ENCODE peak calls at places on chromosomes 12 and 14, in seven cellular contexts. One of them, this sample, is unnamed. For H3K4me1, the result is how much of the 10 kb centered on the place peaks cover.

GRCh38 chr12:92612611-92613010 is 90.2 kb upstream of the PLEKHG7 start:
- DNase-seq in effector memory CD4-positive, alpha-beta T cell: no peak
- DNase-seq in tibial nerve: no peak
- DNase-seq in breast epithelium: no peak
- DNase-seq in lung: no peak
- DNase-seq in gastrocnemius medialis: no peak
- DNase-seq in transverse colon: no peak
- DNase-seq in this sample: no peak

GRCh38 chr12:121753844-121754264 is 39.6 kb downstream of the RHOF start:
- DNase-seq in lung: peak
- DNase-seq in tibial nerve: peak
- DNase-seq in effector memory CD4-positive, alpha-beta T cell: no peak
- DNase-seq in transverse colon: no peak
- DNase-seq in gastrocnemius medialis: peak
- DNase-seq in breast epithelium: peak
- DNase-seq in this sample: no peak

GRCh38 chr14:65478596-65478995 is 66.1 kb downstream of the FUT8 start:
- DNase-seq in tibial nerve: no peak
- DNase-seq in breast epithelium: no peak
- DNase-seq in lung: no peak
- DNase-seq in transverse colon: no peak
- DNase-seq in effector memory CD4-positive, alpha-beta T cell: no peak
- DNase-seq in gastrocnemius medialis: no peak
- DNase-seq in this sample: peak

GRCh38 chr12:32270818-32271710 is 128.3 kb upstream of the FGD4 start:
- DNase-seq in breast epithelium: no peak
- DNase-seq in lung: no peak
- DNase-seq in effector memory CD4-positive, alpha-beta T cell: no peak
- DNase-seq in transverse colon: no peak
- DNase-seq in gastrocnemius medialis: no peak
- DNase-seq in tibial nerve: no peak
- DNase-seq in this sample: no peak

GRCh38 chr12:42946776-42947435 is 357.4 kb upstream of the PRICKLE1 start:
- DNase-seq in transverse colon: no peak
- DNase-seq in gastrocnemius medialis: no peak
- DNase-seq in breast epithelium: no peak
- DNase-seq in effector memory CD4-positive, alpha-beta T cell: no peak
- DNase-seq in lung: no peak
- DNase-seq in tibial nerve: no peak
- DNase-seq in this sample: no peak

GRCh38 chr14:68968721-68969120 is 10.4 kb downstream of the ACTN1 start:
- DNase-seq in tibial nerve: no peak
- DNase-seq in transverse colon: no peak
- DNase-seq in effector memory CD4-positive, alpha-beta T cell: no peak
- DNase-seq in breast epithelium: no peak
- DNase-seq in gastrocnemius medialis: no peak
- DNase-seq in lung: no peak
- DNase-seq in this sample: no peak

GRCh38 chr14:54693761-54694160 is 126.8 kb downstream of the SAMD4A start:
- DNase-seq in transverse colon: no peak
- DNase-seq in tibial nerve: no peak
- DNase-seq in effector memory CD4-positive, alpha-beta T cell: no peak
- DNase-seq in breast epithelium: no peak
- DNase-seq in gastrocnemius medialis: no peak
- DNase-seq in lung: no peak
- DNase-seq in this sample: no peak

GRCh38 chr12:106246891-106247730 is 709 bp downstream of the CKAP4 start:
- DNase-seq in breast epithelium: peak
- DNase-seq in tibial nerve: peak
- DNase-seq in gastrocnemius medialis: no peak
- DNase-seq in lung: peak
- DNase-seq in effector memory CD4-positive, alpha-beta T cell: peak
- DNase-seq in transverse colon: peak
- DNase-seq in this sample: peak

GRCh38 chr14:90491868-90492560 is 95.2 kb downstream of the CALM1 start:
- DNase-seq in gastrocnemius medialis: no peak
- DNase-seq in effector memory CD4-positive, alpha-beta T cell: no peak
- DNase-seq in breast epithelium: no peak
- DNase-seq in tibial nerve: no peak
- DNase-seq in transverse colon: no peak
- DNase-seq in lung: no peak
- DNase-seq in this sample: no peak

GRCh38 chr12:94263905-94264655 is 115.7 kb downstream of the PLXNC1 start:
- DNase-seq in transverse colon: no peak
- DNase-seq in tibial nerve: no peak
- DNase-seq in gastrocnemius medialis: no peak
- DNase-seq in lung: peak
- DNase-seq in effector memory CD4-positive, alpha-beta T cell: no peak
- DNase-seq in breast epithelium: no peak
- DNase-seq in this sample: no peak

GRCh38 chr14:24096545-24097181 is 2.6 kb downstream of the PCK2 start:
- DNase-seq in gastrocnemius medialis: no peak
- DNase-seq in effector memory CD4-positive, alpha-beta T cell: no peak
- DNase-seq in transverse colon: no peak
- DNase-seq in tibial nerve: no peak
- DNase-seq in breast epithelium: no peak
- DNase-seq in lung: no peak
- DNase-seq in this sample: no peak

GRCh38 chr14:73943083-73943482 is 6.8 kb downstream of the FAM161B start:
- DNase-seq in lung: peak
- DNase-seq in transverse colon: no peak
- DNase-seq in effector memory CD4-positive, alpha-beta T cell: no peak
- DNase-seq in tibial nerve: no peak
- DNase-seq in breast epithelium: peak
- DNase-seq in gastrocnemius medialis: no peak
- DNase-seq in this sample: peak

GRCh38 chr12:78442454-78442801 is 422.1 kb upstream of the SYT1 start:
- DNase-seq in lung: no peak
- DNase-seq in gastrocnemius medialis: no peak
- DNase-seq in tibial nerve: no peak
- DNase-seq in effector memory CD4-positive, alpha-beta T cell: no peak
- DNase-seq in transverse colon: no peak
- DNase-seq in breast epithelium: no peak
- DNase-seq in this sample: no peak

GRCh38 chr12:127487031-127487430 is 779.9 kb upstream of the TMEM132C start:
- DNase-seq in tibial nerve: no peak
- DNase-seq in gastrocnemius medialis: no peak
- DNase-seq in lung: no peak
- DNase-seq in transverse colon: no peak
- DNase-seq in breast epithelium: no peak
- DNase-seq in effector memory CD4-positive, alpha-beta T cell: no peak
- DNase-seq in this sample: no peak

GRCh38 chr14:39396448-39396847 is 35.8 kb downstream of the FBXO33 start:
- DNase-seq in gastrocnemius medialis: no peak
- DNase-seq in transverse colon: no peak
- DNase-seq in effector memory CD4-positive, alpha-beta T cell: no peak
- DNase-seq in tibial nerve: no peak
- DNase-seq in breast epithelium: no peak
- DNase-seq in lung: no peak
- DNase-seq in this sample: no peak

GRCh38 chr14:56172571-56172971 is 54.4 kb downstream of the PELI2 start:
- DNase-seq in tibial nerve: no peak
- DNase-seq in gastrocnemius medialis: no peak
- DNase-seq in transverse colon: no peak
- DNase-seq in breast epithelium: no peak
- DNase-seq in effector memory CD4-positive, alpha-beta T cell: no peak
- DNase-seq in lung: no peak
- DNase-seq in this sample: peak

GRCh38 chr12:114499338-114499737 is 93.4 kb upstream of the TBX5 start:
- DNase-seq in effector memory CD4-positive, alpha-beta T cell: no peak
- DNase-seq in tibial nerve: no peak
- DNase-seq in gastrocnemius medialis: no peak
- DNase-seq in transverse colon: no peak
- DNase-seq in lung: no peak
- DNase-seq in breast epithelium: no peak
- DNase-seq in this sample: no peak

GRCh38 chr12:47238665-47239064 is 158.9 kb upstream of the AMIGO2 start:
- DNase-seq in tibial nerve: no peak
- DNase-seq in transverse colon: no peak
- DNase-seq in gastrocnemius medialis: no peak
- DNase-seq in breast epithelium: no peak
- DNase-seq in lung: no peak
- DNase-seq in effector memory CD4-positive, alpha-beta T cell: no peak
- DNase-seq in this sample: no peak

GRCh38 chr12:121531356-121531750 is 49.5 kb downstream of the KDM2B start:
- DNase-seq in transverse colon: no peak
- DNase-seq in effector memory CD4-positive, alpha-beta T cell: no peak
- DNase-seq in gastrocnemius medialis: no peak
- DNase-seq in breast epithelium: no peak
- DNase-seq in tibial nerve: no peak
- DNase-seq in lung: no peak
- DNase-seq in this sample: no peak

GRCh38 chr12:26471560-26471959 is 276.2 kb downstream of the SSPN start:
- DNase-seq in breast epithelium: no peak
- DNase-seq in tibial nerve: no peak
- DNase-seq in gastrocnemius medialis: no peak
- DNase-seq in lung: no peak
- DNase-seq in transverse colon: no peak
- DNase-seq in effector memory CD4-positive, alpha-beta T cell: no peak
- DNase-seq in this sample: peak

GRCh38 chr12:102757154-102757873 is 159.7 kb downstream of the PAH start:
- DNase-seq in breast epithelium: peak
- DNase-seq in lung: no peak
- DNase-seq in gastrocnemius medialis: no peak
- DNase-seq in tibial nerve: peak
- DNase-seq in effector memory CD4-positive, alpha-beta T cell: no peak
- DNase-seq in transverse colon: no peak
- DNase-seq in this sample: no peak

GRCh38 chr12:57760347-57760982 is 5.6 kb downstream of the MARCHF9 start:
- DNase-seq in gastrocnemius medialis: no peak
- DNase-seq in transverse colon: no peak
- DNase-seq in effector memory CD4-positive, alpha-beta T cell: no peak
- DNase-seq in tibial nerve: no peak
- DNase-seq in lung: no peak
- DNase-seq in breast epithelium: no peak
- DNase-seq in this sample: no peak

GRCh38 chr14:23750357-23750756 is 114.2 kb downstream of the DHRS2 start:
- DNase-seq in gastrocnemius medialis: no peak
- DNase-seq in breast epithelium: no peak
- DNase-seq in tibial nerve: no peak
- DNase-seq in transverse colon: no peak
- DNase-seq in lung: no peak
- DNase-seq in effector memory CD4-positive, alpha-beta T cell: no peak
- DNase-seq in this sample: no peak

GRCh38 chr12:21939435-21939834 is 1.8 kb downstream of the ABCC9 start:
- DNase-seq in effector memory CD4-positive, alpha-beta T cell: no peak
- DNase-seq in breast epithelium: no peak
- DNase-seq in tibial nerve: no peak
- DNase-seq in lung: no peak
- DNase-seq in gastrocnemius medialis: no peak
- DNase-seq in transverse colon: no peak
- DNase-seq in this sample: no peak

GRCh38 chr12:9049520-9050133 is 60.3 kb downstream of the KLRG1 start:
- DNase-seq in transverse colon: no peak
- DNase-seq in breast epithelium: no peak
- DNase-seq in gastrocnemius medialis: no peak
- DNase-seq in lung: no peak
- DNase-seq in effector memory CD4-positive, alpha-beta T cell: no peak
- DNase-seq in tibial nerve: no peak
- DNase-seq in this sample: peak

GRCh38 chr14:84312551-84312950 is 1217.4 kb upstream of the FLRT2 start:
- DNase-seq in lung: no peak
- DNase-seq in effector memory CD4-positive, alpha-beta T cell: no peak
- DNase-seq in transverse colon: no peak
- DNase-seq in breast epithelium: no peak
- DNase-seq in tibial nerve: no peak
- DNase-seq in gastrocnemius medialis: no peak
- DNase-seq in this sample: no peak

DNA sequence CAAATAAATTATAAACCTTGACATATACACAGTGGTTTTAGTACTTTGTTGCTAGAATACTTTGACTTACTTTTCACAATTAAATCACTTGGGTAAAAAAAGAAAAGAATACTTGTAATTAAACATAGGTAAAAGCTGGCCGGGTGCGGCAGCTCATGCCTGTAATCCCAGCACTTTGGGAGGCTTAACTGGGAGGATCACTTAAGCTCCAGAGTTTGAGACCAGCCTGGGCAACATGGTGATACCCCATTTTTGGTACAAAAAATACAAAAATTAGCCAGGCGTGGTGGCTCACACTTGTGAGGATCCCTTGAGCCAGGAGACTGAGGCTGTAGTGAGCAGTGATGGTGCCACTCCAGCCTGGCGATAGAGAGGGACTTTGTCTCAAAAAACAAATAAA is 7.8 kb downstream of the STX2 start:
- DNase-seq in gastrocnemius medialis: no peak
- DNase-seq in tibial nerve: no peak
- DNase-seq in lung: no peak
- DNase-seq in effector memory CD4-positive, alpha-beta T cell: no peak
- DNase-seq in transverse colon: no peak
- DNase-seq in breast epithelium: no peak
- DNase-seq in this sample: no peak
- H3K4me1 ChIP-seq in gastrocnemius medialis: under half
- H3K4me1 ChIP-seq in tibial nerve: under half
- H3K4me1 ChIP-seq in lung: under half
- H3K4me1 ChIP-seq in effector memory CD4-positive, alpha-beta T cell: under half
- H3K4me1 ChIP-seq in transverse colon: under half
- H3K4me1 ChIP-seq in breast epithelium: under half
- H3K4me1 ChIP-seq in this sample: under half

GRCh38 chr12:83016226-83016835 is 329.6 kb downstream of the TMTC2 start:
- DNase-seq in transverse colon: no peak
- DNase-seq in breast epithelium: no peak
- DNase-seq in lung: peak
- DNase-seq in tibial nerve: no peak
- DNase-seq in effector memory CD4-positive, alpha-beta T cell: no peak
- DNase-seq in gastrocnemius medialis: peak
- DNase-seq in this sample: peak
- H3K27ac ChIP-seq in transverse colon: peak
- H3K27ac ChIP-seq in breast epithelium: no peak
- H3K27ac ChIP-seq in lung: no peak
- H3K27ac ChIP-seq in tibial nerve: no peak
- H3K27ac ChIP-seq in effector memory CD4-positive, alpha-beta T cell: no peak
- H3K27ac ChIP-seq in gastrocnemius medialis: no peak
- H3K27ac ChIP-seq in this sample: no peak

GRCh38 chr14:103014466-103015319 is 42.7 kb downstream of the CDC42BPB start:
- DNase-seq in tibial nerve: no peak
- DNase-seq in gastrocnemius medialis: no peak
- DNase-seq in effector memory CD4-positive, alpha-beta T cell: no peak
- DNase-seq in transverse colon: no peak
- DNase-seq in breast epithelium: no peak
- DNase-seq in lung: no peak
- DNase-seq in this sample: no peak
- H3K4me1 ChIP-seq in tibial nerve: under half
- H3K4me1 ChIP-seq in gastrocnemius medialis: under half
- H3K4me1 ChIP-seq in effector memory CD4-positive, alpha-beta T cell: under half
- H3K4me1 ChIP-seq in transverse colon: under half
- H3K4me1 ChIP-seq in breast epithelium: under half
- H3K4me1 ChIP-seq in lung: under half
- H3K4me1 ChIP-seq in this sample: under half

DNA sequence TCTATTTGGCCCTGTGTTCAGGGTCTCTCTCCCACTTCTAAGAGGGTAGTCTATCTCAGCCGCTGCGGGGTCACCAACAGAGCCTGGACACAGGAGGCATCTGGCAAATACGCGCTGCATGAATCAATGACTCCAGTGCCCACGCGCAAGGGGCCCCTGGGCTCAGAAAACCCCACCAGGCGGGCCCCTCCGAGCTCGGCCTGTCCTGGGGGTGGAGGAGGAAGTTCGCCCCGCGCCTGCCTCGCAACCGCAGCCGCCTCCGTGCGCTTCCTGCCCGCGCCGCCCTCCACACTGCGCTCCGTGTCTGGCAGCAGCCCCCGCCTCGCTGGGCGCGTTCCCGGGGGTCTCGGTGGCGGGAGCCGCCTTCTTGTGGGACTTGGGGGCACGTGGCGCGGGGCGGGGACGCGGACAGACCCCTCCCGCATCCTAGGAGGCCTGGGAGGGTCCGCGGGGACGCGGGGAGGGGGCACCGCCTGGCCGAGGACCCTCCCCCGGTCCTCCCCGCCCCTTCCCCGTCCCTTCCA is 811 bp upstream of the FBRSL1 start:
- DNase-seq in gastrocnemius medialis: no peak
- DNase-seq in lung: no peak
- DNase-seq in transverse colon: peak
- DNase-seq in tibial nerve: no peak
- DNase-seq in breast epithelium: no peak
- DNase-seq in effector memory CD4-positive, alpha-beta T cell: peak
- DNase-seq in this sample: peak
- H3K27ac ChIP-seq in gastrocnemius medialis: peak
- H3K27ac ChIP-seq in lung: peak
- H3K27ac ChIP-seq in transverse colon: peak
- H3K27ac ChIP-seq in tibial nerve: peak
- H3K27ac ChIP-seq in breast epithelium: peak
- H3K27ac ChIP-seq in effector memory CD4-positive, alpha-beta T cell: peak
- H3K27ac ChIP-seq in this sample: peak

This sample was measured in small intestine.